ENCODE peak calls at places on chromosomes 11 and 22, in five cellular contexts. One of them, this sample, is unnamed.

GRCh38 chr11:75949023-75949672 is 134.1 kb downstream of the UVRAG start:
- DNase-seq in cardiac fibroblast: no peak
- DNase-seq in NCI-H1105 treated with DMSO at 0.1 percent for 48 hours: no peak
- DNase-seq in M059J: no peak
- DNase-seq in putamen: no peak
- DNase-seq in this sample: peak

GRCh38 chr22:50674606-50675552 is 2.3 kb downstream of the SHANK3 start:
- DNase-seq in cardiac fibroblast: no peak
- DNase-seq in NCI-H1105 treated with DMSO at 0.1 percent for 48 hours: peak
- DNase-seq in M059J: peak
- DNase-seq in putamen: no peak
- DNase-seq in this sample: peak

GRCh38 chr11:122137081-122137793 is 21.2 kb upstream of the BLID start:
- DNase-seq in cardiac fibroblast: peak
- DNase-seq in NCI-H1105 treated with DMSO at 0.1 percent for 48 hours: no peak
- DNase-seq in M059J: peak
- DNase-seq in putamen: no peak
- DNase-seq in this sample: no peak

GRCh38 chr22:37560682-37561208 is 465 bp downstream of the CDC42EP1 start:
- DNase-seq in cardiac fibroblast: peak
- DNase-seq in NCI-H1105 treated with DMSO at 0.1 percent for 48 hours: no peak
- DNase-seq in M059J: peak
- DNase-seq in putamen: no peak
- DNase-seq in this sample: no peak

GRCh38 chr22:23246982-23247766 is 66.9 kb downstream of the BCR start:
- DNase-seq in cardiac fibroblast: no peak
- DNase-seq in NCI-H1105 treated with DMSO at 0.1 percent for 48 hours: no peak
- DNase-seq in M059J: no peak
- DNase-seq in putamen: no peak
- DNase-seq in this sample: no peak

GRCh38 chr11:106091480-106092123 is 14.1 kb downstream of the AASDHPPT start:
- DNase-seq in cardiac fibroblast: peak
- DNase-seq in NCI-H1105 treated with DMSO at 0.1 percent for 48 hours: no peak
- DNase-seq in M059J: peak
- DNase-seq in putamen: no peak
- DNase-seq in this sample: no peak

GRCh38 chr11:61712911-61713310 is 32.7 kb downstream of the DAGLA start:
- DNase-seq in cardiac fibroblast: no peak
- DNase-seq in NCI-H1105 treated with DMSO at 0.1 percent for 48 hours: no peak
- DNase-seq in M059J: no peak
- DNase-seq in putamen: no peak
- DNase-seq in this sample: no peak

GRCh38 chr11:35734669-35735068 is 72.1 kb downstream of the TRIM44 start:
- DNase-seq in cardiac fibroblast: no peak
- DNase-seq in NCI-H1105 treated with DMSO at 0.1 percent for 48 hours: no peak
- DNase-seq in M059J: no peak
- DNase-seq in putamen: no peak
- DNase-seq in this sample: no peak

GRCh38 chr11:29310016-29310415 is 706.8 kb downstream of the KCNA4 start:
- DNase-seq in cardiac fibroblast: peak
- DNase-seq in NCI-H1105 treated with DMSO at 0.1 percent for 48 hours: no peak
- DNase-seq in M059J: peak
- DNase-seq in putamen: no peak
- DNase-seq in this sample: no peak

GRCh38 chr22:43975041-43975440 is 19.8 kb downstream of the SAMM50 start:
- DNase-seq in cardiac fibroblast: no peak
- DNase-seq in NCI-H1105 treated with DMSO at 0.1 percent for 48 hours: no peak
- DNase-seq in M059J: no peak
- DNase-seq in putamen: no peak
- DNase-seq in this sample: no peak

GRCh38 chr11:62507023-62507422 is 39.6 kb downstream of the AHNAK start:
- DNase-seq in cardiac fibroblast: no peak
- DNase-seq in NCI-H1105 treated with DMSO at 0.1 percent for 48 hours: no peak
- DNase-seq in M059J: no peak
- DNase-seq in putamen: no peak
- DNase-seq in this sample: no peak

GRCh38 chr11:75654314-75654713 is 14.5 kb downstream of the MAP6 start:
- DNase-seq in cardiac fibroblast: peak
- DNase-seq in NCI-H1105 treated with DMSO at 0.1 percent for 48 hours: no peak
- DNase-seq in M059J: peak
- DNase-seq in putamen: no peak
- DNase-seq in this sample: no peak

GRCh38 chr11:64765291-64765803 is 5.6 kb upstream of the PYGM start:
- DNase-seq in cardiac fibroblast: no peak
- DNase-seq in NCI-H1105 treated with DMSO at 0.1 percent for 48 hours: no peak
- DNase-seq in M059J: no peak
- DNase-seq in putamen: no peak
- DNase-seq in this sample: no peak

GRCh38 chr11:64729851-64730382 is 6.9 kb upstream of the NRXN2 start:
- DNase-seq in cardiac fibroblast: no peak
- DNase-seq in NCI-H1105 treated with DMSO at 0.1 percent for 48 hours: no peak
- DNase-seq in M059J: no peak
- DNase-seq in putamen: no peak
- DNase-seq in this sample: peak

GRCh38 chr11:33044281-33044680 is 4.9 kb downstream of the TCP11L1 start:
- DNase-seq in cardiac fibroblast: peak
- DNase-seq in NCI-H1105 treated with DMSO at 0.1 percent for 48 hours: no peak
- DNase-seq in M059J: peak
- DNase-seq in putamen: no peak
- DNase-seq in this sample: no peak

GRCh38 chr11:64764753-64765152 is 5.0 kb upstream of the PYGM start:
- DNase-seq in cardiac fibroblast: no peak
- DNase-seq in NCI-H1105 treated with DMSO at 0.1 percent for 48 hours: no peak
- DNase-seq in M059J: no peak
- DNase-seq in putamen: no peak
- DNase-seq in this sample: no peak

GRCh38 chr22:49667236-49667635 is 160.4 kb downstream of the BRD1 start:
- DNase-seq in cardiac fibroblast: no peak
- DNase-seq in NCI-H1105 treated with DMSO at 0.1 percent for 48 hours: no peak
- DNase-seq in M059J: no peak
- DNase-seq in putamen: no peak
- DNase-seq in this sample: no peak

GRCh38 chr11:66371627-66372415 is at the start of gene SLC29A2:
- DNase-seq in cardiac fibroblast: no peak
- DNase-seq in NCI-H1105 treated with DMSO at 0.1 percent for 48 hours: peak
- DNase-seq in M059J: peak
- DNase-seq in putamen: peak
- DNase-seq in this sample: peak

GRCh38 chr11:102115557-102115956 is 5.3 kb downstream of the YAP1 start:
- DNase-seq in cardiac fibroblast: peak
- DNase-seq in NCI-H1105 treated with DMSO at 0.1 percent for 48 hours: no peak
- DNase-seq in M059J: peak
- DNase-seq in putamen: no peak
- DNase-seq in this sample: no peak

GRCh38 chr22:44586337-44586990 is 88.4 kb upstream of the RTL6 start:
- DNase-seq in cardiac fibroblast: no peak
- DNase-seq in NCI-H1105 treated with DMSO at 0.1 percent for 48 hours: no peak
- DNase-seq in M059J: no peak
- DNase-seq in putamen: no peak
- DNase-seq in this sample: peak

GRCh38 chr11:121119444-121119843 is 18.4 kb downstream of the TECTA start:
- DNase-seq in cardiac fibroblast: no peak
- DNase-seq in NCI-H1105 treated with DMSO at 0.1 percent for 48 hours: no peak
- DNase-seq in M059J: no peak
- DNase-seq in putamen: no peak
- DNase-seq in this sample: peak